ENCODE peak calls at places on chromosomes 11 and 22, in seven cellular contexts. V is psoas muscle, G is neuronal stem cell, T is upper lobe of right lung, H is prostate gland, I is HepG2, C is ovary. N is an unnamed sample.

GRCh38 chr11:125303186-125303585 is 138.6 kb downstream of the PKNOX2 start:
- DNase-seq in V (no peak), G (no peak), T (peak; percentile 46), H (no peak), I (no peak), C (no peak), N (no peak)

GRCh38 chr11:101583180-101584128 is at the start of gene TRPC6:
- DNase-seq in V (peak; percentile 54), G (no peak), T (peak; percentile 65), H (peak; percentile 39), I (no peak), C (peak; percentile 11), N (peak; percentile 14)

GRCh38 chr11:103949781-103950180 is 86.7 kb upstream of the DDI1 start:
- DNase-seq in V (no peak), G (no peak), T (no peak), H (no peak), I (no peak), C (no peak), N (no peak)

GRCh38 chr11:5689551-5689983 is at the start of gene TRIM22:
- DNase-seq in V (no peak), G (no peak), T (peak; percentile 69), H (peak; percentile 38), I (no peak), C (peak; percentile 44), N (peak; percentile 20)

GRCh38 chr11:61911124-61911700 is 6.2 kb downstream of the RAB3IL1 start:
- DNase-seq in V (no peak), G (no peak), T (no peak), H (no peak), I (no peak), C (peak; percentile 26), N (no peak)

GRCh38 chr11:108340958-108341357 is 118.1 kb downstream of the ATM start:
- DNase-seq in V (no peak), G (no peak), T (no peak), H (peak; percentile 8), I (peak; percentile 62), C (no peak), N (no peak)

GRCh38 chr11:133082453-133082781 is 449.9 kb downstream of the OPCML start:
- DNase-seq in V (peak; percentile 62), G (peak; percentile 26), T (no peak), H (peak; percentile 33), I (no peak), C (peak; percentile 23), N (peak; percentile 30)

GRCh38 chr22:43110927-43111623 is 525 bp downstream of the BIK start:
- DNase-seq in V (no peak), G (no peak), T (peak; percentile 83), H (peak; percentile 57), I (no peak), C (no peak), N (no peak)

GRCh38 chr22:46071451-46072029 is 78.8 kb upstream of the PPARA start:
- DNase-seq in V (peak; percentile 97), G (no peak), T (peak; percentile 95), H (peak; percentile 93), I (no peak), C (peak; percentile 97), N (peak; percentile 94)

GRCh38 chr11:117837791-117838190 is 13.2 kb upstream of the FXYD2 start:
- DNase-seq in V (no peak), G (no peak), T (peak; percentile 58), H (no peak), I (no peak), C (no peak), N (peak; percentile 12)

GRCh38 chr11:123718075-123718868 is 23.2 kb downstream of the ZNF202 start:
- DNase-seq in V (no peak), G (no peak), T (no peak), H (no peak), I (no peak), C (no peak), N (no peak)

GRCh38 chr11:86608251-86608799 is 64.1 kb downstream of the ME3 start:
- DNase-seq in V (peak; percentile 81), G (no peak), T (peak; percentile 73), H (peak; percentile 49), I (peak; percentile 60), C (peak; percentile 75), N (peak; percentile 55)

GRCh38 chr11:30497600-30497999 is 88.6 kb downstream of the MPPED2 start:
- DNase-seq in V (no peak), G (no peak), T (no peak), H (no peak), I (no peak), C (no peak), N (no peak)

GRCh38 chr11:78223320-78223954 is 34.7 kb downstream of the USP35 start:
- DNase-seq in V (no peak), G (no peak), T (no peak), H (no peak), I (no peak), C (no peak), N (no peak)

GRCh38 chr11:67436459-67437081 is 912 bp downstream of the PTPRCAP start:
- DNase-seq in V (no peak), G (no peak), T (no peak), H (no peak), I (no peak), C (no peak), N (no peak)

GRCh38 chr11:93059074-93059957 is 89.9 kb downstream of the MTNR1B start:
- DNase-seq in V (no peak), G (no peak), T (no peak), H (no peak), I (no peak), C (no peak), N (no peak)

GRCh38 chr22:31148953-31149627 is 8.8 kb upstream of the PLA2G3 start:
- DNase-seq in V (peak; percentile 80), G (peak; percentile 52), T (peak; percentile 77), H (peak; percentile 78), I (peak; percentile 64), C (peak; percentile 70), N (peak; percentile 66)

GRCh38 chr11:63840356-63841060 is 1.6 kb downstream of the MARK2 start:
- DNase-seq in V (no peak), G (no peak), T (no peak), H (no peak), I (no peak), C (no peak), N (no peak)

GRCh38 chr11:108697872-108698473 is 33.1 kb downstream of the DDX10 start:
- DNase-seq in V (no peak), G (peak; percentile 21), T (no peak), H (peak; percentile 45), I (peak; percentile 54), C (peak; percentile 21), N (no peak)

GRCh38 chr11:43833657-43834073 is 47.0 kb upstream of the ALKBH3 start:
- DNase-seq in V (no peak), G (no peak), T (no peak), H (no peak), I (peak; percentile 33), C (no peak), N (no peak)

GRCh38 chr22:29383740-29384139 is 4.6 kb downstream of the AP1B1 start:
- DNase-seq in V (no peak), G (no peak), T (no peak), H (no peak), I (no peak), C (no peak), N (no peak)

GRCh38 chr11:78907636-78908035 is 333.0 kb upstream of the NARS2 start:
- DNase-seq in V (no peak), G (no peak), T (no peak), H (peak; percentile 62), I (no peak), C (no peak), N (no peak)

GRCh38 chr11:21769188-21769587 is 423.7 kb upstream of the ANO5 start:
- DNase-seq in V (no peak), G (no peak), T (no peak), H (no peak), I (no peak), C (no peak), N (no peak)

GRCh38 chr11:21774212-21774611 is 418.7 kb upstream of the ANO5 start:
- DNase-seq in V (peak; percentile 66), G (no peak), T (no peak), H (no peak), I (no peak), C (no peak), N (peak; percentile 31)

GRCh38 chr11:21771097-21771496 is 421.8 kb upstream of the ANO5 start:
- DNase-seq in V (no peak), G (no peak), T (no peak), H (no peak), I (no peak), C (no peak), N (no peak)

DNA sequence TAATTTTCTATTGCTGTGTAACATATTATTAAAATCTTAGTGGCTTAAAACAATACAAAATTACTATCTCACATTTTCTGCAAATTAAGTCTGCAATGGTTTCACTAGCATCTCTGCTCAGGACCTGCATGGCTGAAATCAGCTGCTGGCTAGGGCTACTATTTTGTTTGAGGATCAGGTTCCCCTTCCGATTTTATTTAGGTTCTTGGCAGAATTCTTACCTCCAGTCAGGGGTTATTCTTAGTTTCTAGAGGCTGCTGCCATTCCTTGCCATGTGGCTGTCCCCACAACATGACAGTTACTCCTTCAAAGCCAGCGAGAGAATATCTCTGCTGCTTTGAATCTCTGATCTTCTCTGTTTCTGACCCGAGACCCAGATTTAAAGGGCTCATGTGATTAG is 424.5 kb upstream of the ANO5 start:
- DNase-seq in V (no peak), G (no peak), T (no peak), H (no peak), I (no peak), C (no peak), N (no peak)
- H3K4me3 ChIP-seq in V (peak overlapping the region; percentile 35), G (no peak overlapping the region), T (no peak overlapping the region), H (no peak overlapping the region), I (no peak overlapping the region), C (no peak overlapping the region), N (no peak overlapping the region)

GRCh38 chr11:46387919-46388618 is 3.5 kb downstream of the CHRM4 start:
- DNase-seq in V (no peak), G (no peak), T (no peak), H (no peak), I (no peak), C (no peak), N (no peak)

GRCh38 chr11:46388619-46389449 is 2.7 kb downstream of the CHRM4 start:
- DNase-seq in V (no peak), G (no peak), T (no peak), H (no peak), I (no peak), C (no peak), N (no peak)

GRCh38 chr11:46391186-46391577 is 394 bp downstream of the CHRM4 start:
- DNase-seq in V (no peak), G (no peak), T (no peak), H (no peak), I (no peak), C (no peak), N (no peak)

GRCh38 chr11:46390331-46391171 is 1.0 kb downstream of the CHRM4 start:
- DNase-seq in V (no peak), G (no peak), T (no peak), H (no peak), I (no peak), C (no peak), N (no peak)

GRCh38 chr11:46389450-46390330 is 1.9 kb downstream of the CHRM4 start:
- DNase-seq in V (peak; percentile 84), G (peak; percentile 79), T (peak; percentile 87), H (peak; percentile 54), I (peak; percentile 61), C (peak; percentile 50), N (peak; percentile 67)
- H3K27me3 ChIP-seq in V (no peaks in the 10 kb centered on the region), G (peaks cover 59% of the 10 kb centered on the region), T (peaks cover 65% of the 10 kb centered on the region), H (peaks cover 6% of the 10 kb centered on the region), I (peaks cover 13% of the 10 kb centered on the region), C (peaks cover 6% of the 10 kb centered on the region), N (peaks cover 74% of the 10 kb centered on the region)

GRCh38 chr11:7534030-7534378 is 20.2 kb downstream of the PPFIBP2 start:
- DNase-seq in V (no peak), G (no peak), T (no peak), H (no peak), I (no peak), C (no peak), N (no peak)
- H3K4me1 ChIP-seq in V (peaks cover 45% of the 10 kb centered on the region), G (no peaks in the 10 kb centered on the region), T (peaks cover 13% of the 10 kb centered on the region), H (peaks cover 17% of the 10 kb centered on the region), I (peaks cover 20% of the 10 kb centered on the region), C (no peaks in the 10 kb centered on the region), N (peaks cover 31% of the 10 kb centered on the region)

GRCh38 chr22:49270595-49271368 is 556.9 kb downstream of the BRD1 start:
- DNase-seq in V (no peak), G (no peak), T (no peak), H (no peak), I (no peak), C (no peak), N (no peak)
- H3K4me3 ChIP-seq in V (no peak overlapping the region), G (no peak overlapping the region), T (no peak overlapping the region), H (no peak overlapping the region), I (no peak overlapping the region), C (no peak overlapping the region), N (no peak overlapping the region)